ENCODE peak calls at places on chromosomes 6 and 20, in four cellular contexts. One of them, this sample, is unnamed.

GRCh38 chr6:4506806-4507205 is 269.4 kb upstream of the CDYL start:
- DNase-seq in activated CD8-positive, alpha-beta memory T cell treated with anti-CD3 and anti-CD28 coated beads, Interleukin-2, amount 50 U/mL, for 4 hours: no peak
- DNase-seq in PC-3: no peak
- DNase-seq in endothelial cell: no peak
- DNase-seq in this sample: no peak

GRCh38 chr6:4641461-4641860 is 134.7 kb upstream of the CDYL start:
- DNase-seq in activated CD8-positive, alpha-beta memory T cell treated with anti-CD3 and anti-CD28 coated beads, Interleukin-2, amount 50 U/mL, for 4 hours: no peak
- DNase-seq in PC-3: no peak
- DNase-seq in endothelial cell: no peak
- DNase-seq in this sample: no peak

GRCh38 chr6:32169211-32169610 is 4.8 kb downstream of the EGFL8 start:
- DNase-seq in activated CD8-positive, alpha-beta memory T cell treated with anti-CD3 and anti-CD28 coated beads, Interleukin-2, amount 50 U/mL, for 4 hours: no peak
- DNase-seq in PC-3: no peak
- DNase-seq in endothelial cell: no peak
- DNase-seq in this sample: no peak

GRCh38 chr6:132511159-132511835 is 1.6 kb downstream of the STX7 start:
- DNase-seq in activated CD8-positive, alpha-beta memory T cell treated with anti-CD3 and anti-CD28 coated beads, Interleukin-2, amount 50 U/mL, for 4 hours: no peak
- DNase-seq in PC-3: no peak
- DNase-seq in endothelial cell: no peak
- DNase-seq in this sample: no peak

GRCh38 chr20:58721951-58722371 is 29.4 kb downstream of the NPEPL1 start:
- DNase-seq in activated CD8-positive, alpha-beta memory T cell treated with anti-CD3 and anti-CD28 coated beads, Interleukin-2, amount 50 U/mL, for 4 hours: no peak
- DNase-seq in endothelial cell: no peak
- DNase-seq in PC-3: no peak
- DNase-seq in this sample: no peak

GRCh38 chr20:24096256-24096655 is 107.7 kb upstream of the GGTLC1 start:
- DNase-seq in endothelial cell: no peak
- DNase-seq in PC-3: no peak
- DNase-seq in activated CD8-positive, alpha-beta memory T cell treated with anti-CD3 and anti-CD28 coated beads, Interleukin-2, amount 50 U/mL, for 4 hours: no peak
- DNase-seq in this sample: no peak

GRCh38 chr6:136920216-136920857 is 1.8 kb upstream of the SLC35D3 start:
- DNase-seq in endothelial cell: no peak
- DNase-seq in PC-3: no peak
- DNase-seq in activated CD8-positive, alpha-beta memory T cell treated with anti-CD3 and anti-CD28 coated beads, Interleukin-2, amount 50 U/mL, for 4 hours: no peak
- DNase-seq in this sample: no peak

GRCh38 chr20:23143098-23143497 is 57.0 kb upstream of the CD93 start:
- DNase-seq in endothelial cell: no peak
- DNase-seq in PC-3: peak; percentile 88
- DNase-seq in activated CD8-positive, alpha-beta memory T cell treated with anti-CD3 and anti-CD28 coated beads, Interleukin-2, amount 50 U/mL, for 4 hours: no peak
- DNase-seq in this sample: no peak

GRCh38 chr6:114634016-114634415 is 291.2 kb upstream of the HS3ST5 start:
- DNase-seq in PC-3: peak; percentile 29
- DNase-seq in endothelial cell: no peak
- DNase-seq in activated CD8-positive, alpha-beta memory T cell treated with anti-CD3 and anti-CD28 coated beads, Interleukin-2, amount 50 U/mL, for 4 hours: no peak
- DNase-seq in this sample: no peak

GRCh38 chr20:17835240-17835940 is 133.2 kb downstream of the SNX5 start:
- DNase-seq in endothelial cell: no peak
- DNase-seq in activated CD8-positive, alpha-beta memory T cell treated with anti-CD3 and anti-CD28 coated beads, Interleukin-2, amount 50 U/mL, for 4 hours: no peak
- DNase-seq in PC-3: peak; percentile 97
- DNase-seq in this sample: no peak

GRCh38 chr20:44364068-44364467 is 8.6 kb downstream of the HNF4A start:
- DNase-seq in endothelial cell: no peak
- DNase-seq in PC-3: no peak
- DNase-seq in activated CD8-positive, alpha-beta memory T cell treated with anti-CD3 and anti-CD28 coated beads, Interleukin-2, amount 50 U/mL, for 4 hours: no peak
- DNase-seq in this sample: no peak

GRCh38 chr6:27145731-27146455 is 101.6 kb upstream of the PRSS16 start:
- DNase-seq in activated CD8-positive, alpha-beta memory T cell treated with anti-CD3 and anti-CD28 coated beads, Interleukin-2, amount 50 U/mL, for 4 hours: peak; percentile 52
- DNase-seq in endothelial cell: peak; percentile 37
- DNase-seq in PC-3: peak; percentile 84
- DNase-seq in this sample: peak; percentile 30

GRCh38 chr20:61352381-61353260 is 100.6 kb downstream of the CDH4 start:
- DNase-seq in PC-3: no peak
- DNase-seq in endothelial cell: no peak
- DNase-seq in activated CD8-positive, alpha-beta memory T cell treated with anti-CD3 and anti-CD28 coated beads, Interleukin-2, amount 50 U/mL, for 4 hours: no peak
- DNase-seq in this sample: no peak

GRCh38 chr6:134372603-134373281 is 54.8 kb upstream of the SGK1 start:
- DNase-seq in activated CD8-positive, alpha-beta memory T cell treated with anti-CD3 and anti-CD28 coated beads, Interleukin-2, amount 50 U/mL, for 4 hours: no peak
- DNase-seq in endothelial cell: no peak
- DNase-seq in PC-3: no peak
- DNase-seq in this sample: no peak

GRCh38 chr6:52571099-52571755 is 5.6 kb downstream of the TRAM2 start:
- DNase-seq in endothelial cell: no peak
- DNase-seq in PC-3: no peak
- DNase-seq in activated CD8-positive, alpha-beta memory T cell treated with anti-CD3 and anti-CD28 coated beads, Interleukin-2, amount 50 U/mL, for 4 hours: no peak
- DNase-seq in this sample: no peak

GRCh38 chr6:15184441-15184861 is 61.4 kb upstream of the JARID2 start:
- DNase-seq in PC-3: no peak
- DNase-seq in endothelial cell: no peak
- DNase-seq in activated CD8-positive, alpha-beta memory T cell treated with anti-CD3 and anti-CD28 coated beads, Interleukin-2, amount 50 U/mL, for 4 hours: peak; percentile 15
- DNase-seq in this sample: no peak

GRCh38 chr6:35668708-35669440 is 19.8 kb downstream of the FKBP5 start:
- DNase-seq in activated CD8-positive, alpha-beta memory T cell treated with anti-CD3 and anti-CD28 coated beads, Interleukin-2, amount 50 U/mL, for 4 hours: no peak
- DNase-seq in PC-3: peak; percentile 21
- DNase-seq in endothelial cell: no peak
- DNase-seq in this sample: no peak

GRCh38 chr6:8027965-8028651 is 36.1 kb downstream of the BLOC1S5 start:
- DNase-seq in activated CD8-positive, alpha-beta memory T cell treated with anti-CD3 and anti-CD28 coated beads, Interleukin-2, amount 50 U/mL, for 4 hours: no peak
- DNase-seq in endothelial cell: no peak
- DNase-seq in PC-3: no peak
- DNase-seq in this sample: no peak

GRCh38 chr6:152952045-152952444 is 30.8 kb downstream of the FBXO5 start:
- DNase-seq in PC-3: peak; percentile 60
- DNase-seq in endothelial cell: no peak
- DNase-seq in activated CD8-positive, alpha-beta memory T cell treated with anti-CD3 and anti-CD28 coated beads, Interleukin-2, amount 50 U/mL, for 4 hours: no peak
- DNase-seq in this sample: no peak

GRCh38 chr20:25040438-25040831 is 17.5 kb downstream of the ACSS1 start:
- DNase-seq in endothelial cell: no peak
- DNase-seq in activated CD8-positive, alpha-beta memory T cell treated with anti-CD3 and anti-CD28 coated beads, Interleukin-2, amount 50 U/mL, for 4 hours: no peak
- DNase-seq in PC-3: peak; percentile 45
- DNase-seq in this sample: no peak

GRCh38 chr6:31770860-31771259 is 6.3 kb downstream of the VWA7 start:
- DNase-seq in endothelial cell: no peak
- DNase-seq in activated CD8-positive, alpha-beta memory T cell treated with anti-CD3 and anti-CD28 coated beads, Interleukin-2, amount 50 U/mL, for 4 hours: no peak
- DNase-seq in PC-3: no peak
- DNase-seq in this sample: no peak

GRCh38 chr6:26232950-26233607 is 131.9 kb upstream of the BTN3A2 start:
- DNase-seq in endothelial cell: no peak
- DNase-seq in PC-3: peak; percentile 95
- DNase-seq in activated CD8-positive, alpha-beta memory T cell treated with anti-CD3 and anti-CD28 coated beads, Interleukin-2, amount 50 U/mL, for 4 hours: peak; percentile 31
- DNase-seq in this sample: no peak

GRCh38 chr6:47162793-47163192 is 120.7 kb upstream of the ADGRF1 start:
- DNase-seq in activated CD8-positive, alpha-beta memory T cell treated with anti-CD3 and anti-CD28 coated beads, Interleukin-2, amount 50 U/mL, for 4 hours: no peak
- DNase-seq in endothelial cell: no peak
- DNase-seq in PC-3: no peak
- DNase-seq in this sample: no peak

GRCh38 chr6:32113386-32114352 is 4.5 kb upstream of the TNXB start:
- DNase-seq in activated CD8-positive, alpha-beta memory T cell treated with anti-CD3 and anti-CD28 coated beads, Interleukin-2, amount 50 U/mL, for 4 hours: no peak
- DNase-seq in endothelial cell: no peak
- DNase-seq in PC-3: peak; percentile 85
- DNase-seq in this sample: no peak

This sample was measured in neural crest cell.